ENCODE peak calls at places on chromosomes 16 and 17, in ten cellular contexts. One of them, this sample, is unnamed.

GRCh38 chr17:82351713-82352488 is 7.1 kb upstream of the TEX19 start:
- DNase-seq in adrenal gland: peak; percentile 94
- DNase-seq in K562: peak; percentile 92
- DNase-seq in left ventricle myocardium inferior: peak; percentile 79
- DNase-seq in Peyer's patch: peak; percentile 93
- DNase-seq in A549: peak; percentile 88
- DNase-seq in neural progenitor cell: peak; percentile 95
- DNase-seq in H9: peak; percentile 96
- DNase-seq in Panc1: peak; percentile 58
- DNase-seq in heart right ventricle: peak; percentile 76
- DNase-seq in this sample: peak; percentile 81

GRCh38 chr17:6641374-6641818 is 536 bp downstream of the TXNDC17 start:
- DNase-seq in heart right ventricle: no peak
- DNase-seq in left ventricle myocardium inferior: no peak
- DNase-seq in K562: peak; percentile 37
- DNase-seq in adrenal gland: no peak
- DNase-seq in Panc1: no peak
- DNase-seq in neural progenitor cell: no peak
- DNase-seq in H9: no peak
- DNase-seq in A549: no peak
- DNase-seq in Peyer's patch: no peak
- DNase-seq in this sample: no peak

GRCh38 chr16:14100825-14101224 is 29.7 kb downstream of the MRTFB start:
- DNase-seq in Peyer's patch: no peak
- DNase-seq in A549: no peak
- DNase-seq in neural progenitor cell: no peak
- DNase-seq in heart right ventricle: no peak
- DNase-seq in left ventricle myocardium inferior: no peak
- DNase-seq in H9: no peak
- DNase-seq in K562: no peak
- DNase-seq in Panc1: no peak
- DNase-seq in adrenal gland: no peak
- DNase-seq in this sample: no peak

GRCh38 chr16:57911711-57912110 is 59.2 kb downstream of the CNGB1 start:
- DNase-seq in K562: no peak
- DNase-seq in adrenal gland: no peak
- DNase-seq in heart right ventricle: no peak
- DNase-seq in H9: peak; percentile 50
- DNase-seq in left ventricle myocardium inferior: no peak
- DNase-seq in neural progenitor cell: no peak
- DNase-seq in Panc1: no peak
- DNase-seq in Peyer's patch: no peak
- DNase-seq in A549: no peak
- DNase-seq in this sample: no peak

GRCh38 chr16:83998091-83998490 is 30.0 kb downstream of the NECAB2 start:
- DNase-seq in heart right ventricle: no peak
- DNase-seq in Panc1: no peak
- DNase-seq in left ventricle myocardium inferior: no peak
- DNase-seq in A549: no peak
- DNase-seq in neural progenitor cell: no peak
- DNase-seq in adrenal gland: no peak
- DNase-seq in Peyer's patch: no peak
- DNase-seq in K562: no peak
- DNase-seq in H9: no peak
- DNase-seq in this sample: no peak

GRCh38 chr17:32479074-32479617 is 7.6 kb upstream of the CDK5R1 start:
- DNase-seq in Peyer's patch: no peak
- DNase-seq in left ventricle myocardium inferior: no peak
- DNase-seq in heart right ventricle: no peak
- DNase-seq in adrenal gland: no peak
- DNase-seq in neural progenitor cell: no peak
- DNase-seq in Panc1: no peak
- DNase-seq in H9: no peak
- DNase-seq in A549: no peak
- DNase-seq in K562: no peak
- DNase-seq in this sample: no peak

GRCh38 chr17:7296189-7296861 is 1.9 kb upstream of the YBX2 start:
- DNase-seq in Peyer's patch: peak; percentile 89
- DNase-seq in H9: peak; percentile 96
- DNase-seq in neural progenitor cell: peak; percentile 94
- DNase-seq in left ventricle myocardium inferior: peak; percentile 86
- DNase-seq in heart right ventricle: peak; percentile 88
- DNase-seq in A549: peak; percentile 86
- DNase-seq in Panc1: no peak
- DNase-seq in adrenal gland: peak; percentile 88
- DNase-seq in K562: peak; percentile 83
- DNase-seq in this sample: no peak

GRCh38 chr16:340370-341091 is 12.0 kb downstream of the AXIN1 start:
- DNase-seq in A549: no peak
- DNase-seq in adrenal gland: no peak
- DNase-seq in heart right ventricle: no peak
- DNase-seq in K562: no peak
- DNase-seq in left ventricle myocardium inferior: no peak
- DNase-seq in H9: no peak
- DNase-seq in Peyer's patch: no peak
- DNase-seq in Panc1: no peak
- DNase-seq in neural progenitor cell: peak; percentile 1
- DNase-seq in this sample: no peak

DNA sequence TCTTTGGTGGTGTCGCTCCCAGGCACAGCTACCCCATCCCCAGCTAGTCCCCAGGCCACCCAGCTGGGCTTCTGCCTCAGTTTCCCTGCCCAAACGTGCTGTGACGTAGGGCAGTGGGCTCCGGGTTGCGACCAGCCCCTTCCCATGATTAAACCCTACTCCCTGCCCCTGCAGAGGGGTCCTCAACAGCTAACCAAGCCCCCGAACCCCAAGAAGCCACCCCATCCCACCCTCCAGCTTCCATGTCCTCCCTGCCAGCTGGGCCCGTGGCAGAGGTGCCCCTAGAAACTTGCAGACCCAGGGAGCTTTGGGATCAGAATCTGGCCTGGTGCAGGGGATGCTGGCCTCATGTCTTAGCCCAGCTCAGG is 879 bp upstream of the NTN3 start:
- DNase-seq in heart right ventricle: no peak
- DNase-seq in K562: no peak
- DNase-seq in left ventricle myocardium inferior: no peak
- DNase-seq in Peyer's patch: no peak
- DNase-seq in A549: no peak
- DNase-seq in neural progenitor cell: no peak
- DNase-seq in Panc1: no peak
- DNase-seq in H9: no peak
- DNase-seq in adrenal gland: no peak
- DNase-seq in this sample: no peak
- H3K27ac ChIP-seq in heart right ventricle: no peak overlapping the region
- H3K27ac ChIP-seq in K562: no peak overlapping the region
- H3K27ac ChIP-seq in left ventricle myocardium inferior: no peak overlapping the region
- H3K27ac ChIP-seq in Peyer's patch: no peak overlapping the region
- H3K27ac ChIP-seq in A549: no peak overlapping the region
- H3K27ac ChIP-seq in neural progenitor cell: no peak overlapping the region
- H3K27ac ChIP-seq in Panc1: peak overlapping the region; percentile 95
- H3K27ac ChIP-seq in H9: no peak overlapping the region
- H3K27ac ChIP-seq in adrenal gland: no peak overlapping the region
- H3K27ac ChIP-seq in this sample: no peak overlapping the region

DNA sequence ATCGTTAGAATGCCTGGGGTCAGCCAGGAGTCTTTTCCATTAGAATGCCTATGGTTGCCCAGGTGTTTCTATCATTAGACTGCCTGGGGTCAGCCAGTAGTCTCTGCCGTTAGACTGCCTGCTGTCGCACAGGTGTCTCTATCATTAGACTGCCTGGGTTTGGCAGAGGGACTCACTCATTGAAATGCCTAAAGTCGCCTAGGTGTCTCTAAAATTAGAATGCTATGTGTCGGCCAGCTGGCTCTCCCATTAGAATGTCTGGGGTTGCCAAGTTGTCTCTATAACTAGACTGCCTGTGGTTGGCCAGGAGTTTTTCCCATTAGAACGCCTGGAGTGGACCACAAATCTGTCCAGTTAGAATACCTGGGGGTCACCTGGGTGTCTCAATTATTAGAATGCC is 2266.5 kb downstream of the TP53TG3F start:
- DNase-seq in heart right ventricle: no peak
- DNase-seq in neural progenitor cell: no peak
- DNase-seq in K562: no peak
- DNase-seq in H9: no peak
- DNase-seq in A549: no peak
- DNase-seq in adrenal gland: no peak
- DNase-seq in Panc1: no peak
- DNase-seq in Peyer's patch: no peak
- DNase-seq in left ventricle myocardium inferior: no peak
- DNase-seq in this sample: no peak
- H3K9me3 ChIP-seq in heart right ventricle: no peaks in the 10 kb centered on the region
- H3K9me3 ChIP-seq in neural progenitor cell: no peaks in the 10 kb centered on the region
- H3K9me3 ChIP-seq in K562: no peaks in the 10 kb centered on the region
- H3K9me3 ChIP-seq in H9: peaks cover 91% of the 10 kb centered on the region
- H3K9me3 ChIP-seq in A549: peaks cover 3% of the 10 kb centered on the region
- H3K9me3 ChIP-seq in adrenal gland: no peaks in the 10 kb centered on the region
- H3K9me3 ChIP-seq in Panc1: no peaks in the 10 kb centered on the region
- H3K9me3 ChIP-seq in Peyer's patch: no peaks in the 10 kb centered on the region
- H3K9me3 ChIP-seq in left ventricle myocardium inferior: peaks cover 25% of the 10 kb centered on the region
- H3K9me3 ChIP-seq in this sample: peaks cover 43% of the 10 kb centered on the region

GRCh38 chr17:47262586-47262985 is 9.0 kb downstream of the ITGB3 start:
- DNase-seq in adrenal gland: no peak
- DNase-seq in left ventricle myocardium inferior: no peak
- DNase-seq in Panc1: no peak
- DNase-seq in A549: no peak
- DNase-seq in K562: no peak
- DNase-seq in heart right ventricle: no peak
- DNase-seq in neural progenitor cell: no peak
- DNase-seq in H9: no peak
- DNase-seq in Peyer's patch: no peak
- DNase-seq in this sample: no peak

GRCh38 chr17:47253541-47254402 is at the start of gene ITGB3:
- DNase-seq in left ventricle myocardium inferior: peak; percentile 82
- DNase-seq in K562: peak; percentile 90
- DNase-seq in Peyer's patch: peak; percentile 88
- DNase-seq in H9: peak; percentile 86
- DNase-seq in A549: peak; percentile 78
- DNase-seq in Panc1: no peak
- DNase-seq in adrenal gland: peak; percentile 73
- DNase-seq in heart right ventricle: peak; percentile 82
- DNase-seq in neural progenitor cell: peak; percentile 89
- DNase-seq in this sample: no peak

GRCh38 chr17:47252766-47253512 is 688 bp upstream of the ITGB3 start:
- DNase-seq in H9: no peak
- DNase-seq in neural progenitor cell: no peak
- DNase-seq in A549: no peak
- DNase-seq in adrenal gland: no peak
- DNase-seq in Panc1: no peak
- DNase-seq in left ventricle myocardium inferior: no peak
- DNase-seq in Peyer's patch: no peak
- DNase-seq in K562: no peak
- DNase-seq in heart right ventricle: no peak
- DNase-seq in this sample: no peak

GRCh38 chr17:47254403-47254943 is 846 bp downstream of the ITGB3 start:
- DNase-seq in A549: no peak
- DNase-seq in Peyer's patch: no peak
- DNase-seq in Panc1: no peak
- DNase-seq in adrenal gland: no peak
- DNase-seq in left ventricle myocardium inferior: no peak
- DNase-seq in heart right ventricle: no peak
- DNase-seq in H9: peak; percentile 47
- DNase-seq in neural progenitor cell: no peak
- DNase-seq in K562: no peak
- DNase-seq in this sample: no peak

DNA sequence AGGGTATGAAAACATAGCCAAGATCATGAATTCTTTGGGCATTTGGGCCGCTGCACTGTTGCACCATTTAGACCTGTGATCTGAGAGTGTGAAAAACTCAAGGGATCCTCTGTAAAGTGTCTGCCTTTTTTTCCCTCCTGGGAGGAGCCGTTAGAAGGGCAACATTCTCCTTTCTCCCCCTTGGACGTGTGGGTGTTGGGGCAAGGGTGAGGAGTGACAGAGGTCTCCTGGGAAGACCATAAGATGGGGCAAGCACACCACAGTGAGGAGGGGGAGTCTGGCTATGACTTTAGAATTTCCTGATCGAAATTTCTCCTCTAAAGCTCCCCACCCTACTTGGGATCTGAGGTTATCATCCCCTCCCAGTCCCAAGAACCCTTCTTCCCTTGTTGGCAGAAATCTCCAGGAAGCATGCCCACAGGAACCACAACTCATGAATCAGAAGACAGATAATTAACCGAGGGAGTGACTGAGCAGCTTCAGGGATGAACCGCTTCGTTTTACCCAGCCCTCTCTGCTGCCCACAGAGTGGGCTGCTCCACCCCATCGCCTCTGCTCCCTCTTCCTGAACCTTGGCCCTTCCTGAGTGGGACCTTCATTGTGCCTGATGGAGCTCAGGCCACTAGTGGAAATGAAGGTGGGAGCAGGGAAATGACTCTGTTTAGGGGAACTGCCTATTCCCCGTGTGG is 4.2 kb downstream of the ITGB3 start:
- DNase-seq in A549: no peak
- DNase-seq in heart right ventricle: no peak
- DNase-seq in left ventricle myocardium inferior: no peak
- DNase-seq in Peyer's patch: no peak
- DNase-seq in H9: no peak
- DNase-seq in adrenal gland: no peak
- DNase-seq in Panc1: no peak
- DNase-seq in K562: peak; percentile 67
- DNase-seq in neural progenitor cell: no peak
- DNase-seq in this sample: no peak
- TF ChIP-seq CTCF in A549: no peak
- TF ChIP-seq CTCF in heart right ventricle: no peak
- TF ChIP-seq CTCF in left ventricle myocardium inferior: no peak
- TF ChIP-seq CTCF in Peyer's patch: no peak
- TF ChIP-seq CTCF in H9: no peak
- TF ChIP-seq CTCF in adrenal gland: no peak
- TF ChIP-seq CTCF in Panc1: no peak
- TF ChIP-seq CTCF in K562: no peak
- TF ChIP-seq CTCF in neural progenitor cell: no peak
- TF ChIP-seq CTCF in this sample: no peak

DNA sequence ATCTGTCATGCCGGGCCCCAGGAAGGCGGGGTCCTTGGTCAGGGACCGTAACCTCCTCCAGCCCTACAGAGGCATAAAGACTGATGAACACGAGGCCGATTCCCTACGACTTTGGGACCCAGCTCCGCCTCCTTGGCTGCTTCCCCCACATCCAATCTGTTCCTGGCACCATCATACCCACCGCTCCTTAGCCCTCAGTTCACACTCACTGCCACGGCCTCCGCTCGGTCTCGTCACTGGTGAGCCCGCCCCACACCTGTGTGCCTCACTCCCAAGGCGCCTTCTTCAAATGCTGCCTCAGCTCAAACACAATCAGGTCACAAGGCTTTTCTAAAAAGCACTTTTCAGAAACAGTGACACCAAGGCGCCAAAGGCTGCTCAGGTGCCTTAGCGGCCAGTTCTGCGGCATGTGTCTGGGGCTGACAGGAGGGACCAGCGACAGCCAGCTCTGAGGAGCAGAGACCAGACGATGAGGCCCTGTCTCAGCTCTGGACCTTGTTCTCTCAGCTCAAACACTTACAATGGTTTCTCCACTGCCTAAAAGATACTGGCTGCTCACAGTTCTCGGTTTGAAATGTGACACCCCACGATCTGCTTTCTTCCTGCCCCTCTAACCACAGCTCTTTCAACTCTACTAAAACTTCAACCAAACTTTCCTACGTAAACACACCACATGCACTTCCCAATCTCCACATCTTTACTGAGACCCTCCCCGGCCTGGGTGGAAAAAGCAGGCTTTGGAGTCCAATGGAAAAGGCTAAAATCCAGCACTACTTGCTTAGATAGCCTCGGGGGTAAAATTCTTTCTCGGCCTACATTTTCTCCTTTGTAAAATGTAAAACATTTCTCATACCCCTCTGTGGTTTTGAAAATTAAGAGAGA is 33.2 kb downstream of the CYB5D2 start:
- DNase-seq in Panc1: no peak
- DNase-seq in heart right ventricle: no peak
- DNase-seq in K562: no peak
- DNase-seq in H9: no peak
- DNase-seq in left ventricle myocardium inferior: no peak
- DNase-seq in Peyer's patch: no peak
- DNase-seq in A549: no peak
- DNase-seq in neural progenitor cell: no peak
- DNase-seq in adrenal gland: no peak
- DNase-seq in this sample: no peak
- H3K27ac ChIP-seq in Panc1: no peak overlapping the region
- H3K27ac ChIP-seq in heart right ventricle: no peak overlapping the region
- H3K27ac ChIP-seq in K562: no peak overlapping the region
- H3K27ac ChIP-seq in H9: no peak overlapping the region
- H3K27ac ChIP-seq in left ventricle myocardium inferior: no peak overlapping the region
- H3K27ac ChIP-seq in Peyer's patch: peak overlapping the region; percentile 46
- H3K27ac ChIP-seq in A549: no peak overlapping the region
- H3K27ac ChIP-seq in neural progenitor cell: no peak overlapping the region
- H3K27ac ChIP-seq in adrenal gland: no peak overlapping the region
- H3K27ac ChIP-seq in this sample: peak overlapping the region; percentile 21